ENCODE peak calls at places on chromosomes 16 and 17, in seven cellular contexts. One of them, this sample, is unnamed.
A peak's percentile ranks its signal among the peaks of the same experiment; 100 is the strongest.

GRCh38 chr17:75765981-75766380 is 989 bp upstream of the GALK1 start:
- DNase-seq in stimulated activated CD4-positive, alpha-beta T cell treated with anti-CD3 and anti-CD28 coated beads, Interleukin-15, amount 100 ng/mL, for 48 hours: no peak
- DNase-seq in GM13977: no peak
- DNase-seq in GM12878: no peak
- DNase-seq in tibial artery: no peak
- DNase-seq in stimulated activated CD8-positive, alpha-beta memory T cell treated with anti-CD3 and anti-CD28 coated beads, Interleukin-12 subunit alpha, Interleukin-12 subunit beta, amount 100 ng/mL, for 4 hours: no peak
- DNase-seq in AG09309: no peak
- DNase-seq in this sample: no peak

GRCh38 chr17:74427048-74427762 is 4.7 kb upstream of the GPRC5C start:
- DNase-seq in stimulated activated CD4-positive, alpha-beta T cell treated with anti-CD3 and anti-CD28 coated beads, Interleukin-15, amount 100 ng/mL, for 48 hours: no peak
- DNase-seq in GM13977: no peak
- DNase-seq in GM12878: no peak
- DNase-seq in tibial artery: peak; percentile 68
- DNase-seq in stimulated activated CD8-positive, alpha-beta memory T cell treated with anti-CD3 and anti-CD28 coated beads, Interleukin-12 subunit alpha, Interleukin-12 subunit beta, amount 100 ng/mL, for 4 hours: no peak
- DNase-seq in AG09309: no peak
- DNase-seq in this sample: no peak

GRCh38 chr17:79413591-79413990 is 197.3 kb downstream of the RBFOX3 start:
- DNase-seq in stimulated activated CD4-positive, alpha-beta T cell treated with anti-CD3 and anti-CD28 coated beads, Interleukin-15, amount 100 ng/mL, for 48 hours: no peak
- DNase-seq in GM13977: no peak
- DNase-seq in GM12878: no peak
- DNase-seq in tibial artery: no peak
- DNase-seq in stimulated activated CD8-positive, alpha-beta memory T cell treated with anti-CD3 and anti-CD28 coated beads, Interleukin-12 subunit alpha, Interleukin-12 subunit beta, amount 100 ng/mL, for 4 hours: no peak
- DNase-seq in AG09309: no peak
- DNase-seq in this sample: no peak

GRCh38 chr16:68972008-68972407 is 128.7 kb downstream of the TANGO6 start:
- DNase-seq in stimulated activated CD4-positive, alpha-beta T cell treated with anti-CD3 and anti-CD28 coated beads, Interleukin-15, amount 100 ng/mL, for 48 hours: no peak
- DNase-seq in GM13977: no peak
- DNase-seq in GM12878: no peak
- DNase-seq in tibial artery: no peak
- DNase-seq in stimulated activated CD8-positive, alpha-beta memory T cell treated with anti-CD3 and anti-CD28 coated beads, Interleukin-12 subunit alpha, Interleukin-12 subunit beta, amount 100 ng/mL, for 4 hours: no peak
- DNase-seq in AG09309: no peak
- DNase-seq in this sample: no peak

GRCh38 chr17:20852541-20853370 is 190.1 kb downstream of the USP22 start:
- DNase-seq in stimulated activated CD4-positive, alpha-beta T cell treated with anti-CD3 and anti-CD28 coated beads, Interleukin-15, amount 100 ng/mL, for 48 hours: no peak
- DNase-seq in GM13977: no peak
- DNase-seq in GM12878: no peak
- DNase-seq in tibial artery: peak; percentile 67
- DNase-seq in stimulated activated CD8-positive, alpha-beta memory T cell treated with anti-CD3 and anti-CD28 coated beads, Interleukin-12 subunit alpha, Interleukin-12 subunit beta, amount 100 ng/mL, for 4 hours: no peak
- DNase-seq in AG09309: no peak
- DNase-seq in this sample: peak; percentile 13

GRCh38 chr17:7688808-7689316 is 585 bp downstream of the WRAP53 start:
- DNase-seq in stimulated activated CD4-positive, alpha-beta T cell treated with anti-CD3 and anti-CD28 coated beads, Interleukin-15, amount 100 ng/mL, for 48 hours: no peak
- DNase-seq in GM13977: no peak
- DNase-seq in GM12878: no peak
- DNase-seq in tibial artery: no peak
- DNase-seq in stimulated activated CD8-positive, alpha-beta memory T cell treated with anti-CD3 and anti-CD28 coated beads, Interleukin-12 subunit alpha, Interleukin-12 subunit beta, amount 100 ng/mL, for 4 hours: no peak
- DNase-seq in AG09309: no peak
- DNase-seq in this sample: no peak

GRCh38 chr16:67547423-67548264 is 14.7 kb upstream of the CTCF start:
- DNase-seq in stimulated activated CD4-positive, alpha-beta T cell treated with anti-CD3 and anti-CD28 coated beads, Interleukin-15, amount 100 ng/mL, for 48 hours: no peak
- DNase-seq in GM13977: peak; percentile 40
- DNase-seq in GM12878: no peak
- DNase-seq in tibial artery: no peak
- DNase-seq in stimulated activated CD8-positive, alpha-beta memory T cell treated with anti-CD3 and anti-CD28 coated beads, Interleukin-12 subunit alpha, Interleukin-12 subunit beta, amount 100 ng/mL, for 4 hours: no peak
- DNase-seq in AG09309: no peak
- DNase-seq in this sample: peak; percentile 84

GRCh38 chr17:57987582-57988300 is at the start of gene VEZF1:
- DNase-seq in stimulated activated CD4-positive, alpha-beta T cell treated with anti-CD3 and anti-CD28 coated beads, Interleukin-15, amount 100 ng/mL, for 48 hours: peak; percentile 52
- DNase-seq in GM13977: peak; percentile 91
- DNase-seq in GM12878: no peak
- DNase-seq in tibial artery: peak; percentile 87
- DNase-seq in stimulated activated CD8-positive, alpha-beta memory T cell treated with anti-CD3 and anti-CD28 coated beads, Interleukin-12 subunit alpha, Interleukin-12 subunit beta, amount 100 ng/mL, for 4 hours: peak; percentile 71
- DNase-seq in AG09309: no peak
- DNase-seq in this sample: peak; percentile 86

GRCh38 chr17:58391302-58391984 is 25.9 kb downstream of the RNF43 start:
- DNase-seq in stimulated activated CD4-positive, alpha-beta T cell treated with anti-CD3 and anti-CD28 coated beads, Interleukin-15, amount 100 ng/mL, for 48 hours: no peak
- DNase-seq in GM13977: no peak
- DNase-seq in GM12878: no peak
- DNase-seq in tibial artery: no peak
- DNase-seq in stimulated activated CD8-positive, alpha-beta memory T cell treated with anti-CD3 and anti-CD28 coated beads, Interleukin-12 subunit alpha, Interleukin-12 subunit beta, amount 100 ng/mL, for 4 hours: no peak
- DNase-seq in AG09309: no peak
- DNase-seq in this sample: no peak

GRCh38 chr17:82267575-82268379 is 5.7 kb downstream of the CSNK1D start:
- DNase-seq in stimulated activated CD4-positive, alpha-beta T cell treated with anti-CD3 and anti-CD28 coated beads, Interleukin-15, amount 100 ng/mL, for 48 hours: no peak
- DNase-seq in GM13977: no peak
- DNase-seq in GM12878: no peak
- DNase-seq in tibial artery: peak; percentile 98
- DNase-seq in stimulated activated CD8-positive, alpha-beta memory T cell treated with anti-CD3 and anti-CD28 coated beads, Interleukin-12 subunit alpha, Interleukin-12 subunit beta, amount 100 ng/mL, for 4 hours: peak; percentile 31
- DNase-seq in AG09309: peak; percentile 86
- DNase-seq in this sample: no peak

GRCh38 chr16:48611329-48612137 is 1.6 kb upstream of the N4BP1 start:
- DNase-seq in stimulated activated CD4-positive, alpha-beta T cell treated with anti-CD3 and anti-CD28 coated beads, Interleukin-15, amount 100 ng/mL, for 48 hours: peak; percentile 74
- DNase-seq in GM13977: peak; percentile 81
- DNase-seq in GM12878: peak; percentile 58
- DNase-seq in tibial artery: no peak
- DNase-seq in stimulated activated CD8-positive, alpha-beta memory T cell treated with anti-CD3 and anti-CD28 coated beads, Interleukin-12 subunit alpha, Interleukin-12 subunit beta, amount 100 ng/mL, for 4 hours: peak; percentile 58
- DNase-seq in AG09309: no peak
- DNase-seq in this sample: peak; percentile 83

GRCh38 chr17:73770115-73770848 is 126.0 kb upstream of the SDK2 start:
- DNase-seq in stimulated activated CD4-positive, alpha-beta T cell treated with anti-CD3 and anti-CD28 coated beads, Interleukin-15, amount 100 ng/mL, for 48 hours: no peak
- DNase-seq in GM13977: no peak
- DNase-seq in GM12878: no peak
- DNase-seq in tibial artery: peak; percentile 89
- DNase-seq in stimulated activated CD8-positive, alpha-beta memory T cell treated with anti-CD3 and anti-CD28 coated beads, Interleukin-12 subunit alpha, Interleukin-12 subunit beta, amount 100 ng/mL, for 4 hours: no peak
- DNase-seq in AG09309: peak; percentile 11
- DNase-seq in this sample: no peak

GRCh38 chr17:74738051-74738996 is 1.3 kb downstream of the RAB37 start:
- DNase-seq in stimulated activated CD4-positive, alpha-beta T cell treated with anti-CD3 and anti-CD28 coated beads, Interleukin-15, amount 100 ng/mL, for 48 hours: peak; percentile 61
- DNase-seq in GM13977: peak; percentile 90
- DNase-seq in GM12878: peak; percentile 60
- DNase-seq in tibial artery: no peak
- DNase-seq in stimulated activated CD8-positive, alpha-beta memory T cell treated with anti-CD3 and anti-CD28 coated beads, Interleukin-12 subunit alpha, Interleukin-12 subunit beta, amount 100 ng/mL, for 4 hours: peak; percentile 67
- DNase-seq in AG09309: no peak
- DNase-seq in this sample: peak; percentile 91

GRCh38 chr17:59505610-59506276 is 59.7 kb upstream of the DHX40 start:
- DNase-seq in stimulated activated CD4-positive, alpha-beta T cell treated with anti-CD3 and anti-CD28 coated beads, Interleukin-15, amount 100 ng/mL, for 48 hours: no peak
- DNase-seq in GM13977: no peak
- DNase-seq in GM12878: no peak
- DNase-seq in tibial artery: no peak
- DNase-seq in stimulated activated CD8-positive, alpha-beta memory T cell treated with anti-CD3 and anti-CD28 coated beads, Interleukin-12 subunit alpha, Interleukin-12 subunit beta, amount 100 ng/mL, for 4 hours: no peak
- DNase-seq in AG09309: no peak
- DNase-seq in this sample: no peak

GRCh38 chr17:68334393-68334792 is 43.1 kb downstream of the ARSG start:
- DNase-seq in stimulated activated CD4-positive, alpha-beta T cell treated with anti-CD3 and anti-CD28 coated beads, Interleukin-15, amount 100 ng/mL, for 48 hours: no peak
- DNase-seq in GM13977: no peak
- DNase-seq in GM12878: no peak
- DNase-seq in tibial artery: no peak
- DNase-seq in stimulated activated CD8-positive, alpha-beta memory T cell treated with anti-CD3 and anti-CD28 coated beads, Interleukin-12 subunit alpha, Interleukin-12 subunit beta, amount 100 ng/mL, for 4 hours: no peak
- DNase-seq in AG09309: no peak
- DNase-seq in this sample: no peak

GRCh38 chr16:20612551-20613470 is 36.6 kb upstream of the ACSM2B start:
- DNase-seq in stimulated activated CD4-positive, alpha-beta T cell treated with anti-CD3 and anti-CD28 coated beads, Interleukin-15, amount 100 ng/mL, for 48 hours: no peak
- DNase-seq in GM13977: no peak
- DNase-seq in GM12878: no peak
- DNase-seq in tibial artery: peak; percentile 92
- DNase-seq in stimulated activated CD8-positive, alpha-beta memory T cell treated with anti-CD3 and anti-CD28 coated beads, Interleukin-12 subunit alpha, Interleukin-12 subunit beta, amount 100 ng/mL, for 4 hours: no peak
- DNase-seq in AG09309: no peak
- DNase-seq in this sample: no peak

GRCh38 chr16:81277681-81278080 is 37.1 kb upstream of the GAN start:
- DNase-seq in stimulated activated CD4-positive, alpha-beta T cell treated with anti-CD3 and anti-CD28 coated beads, Interleukin-15, amount 100 ng/mL, for 48 hours: no peak
- DNase-seq in GM13977: no peak
- DNase-seq in GM12878: no peak
- DNase-seq in tibial artery: no peak
- DNase-seq in stimulated activated CD8-positive, alpha-beta memory T cell treated with anti-CD3 and anti-CD28 coated beads, Interleukin-12 subunit alpha, Interleukin-12 subunit beta, amount 100 ng/mL, for 4 hours: no peak
- DNase-seq in AG09309: no peak
- DNase-seq in this sample: no peak

GRCh38 chr16:88411951-88412576 is 29.3 kb downstream of the ZNF469 start:
- DNase-seq in stimulated activated CD4-positive, alpha-beta T cell treated with anti-CD3 and anti-CD28 coated beads, Interleukin-15, amount 100 ng/mL, for 48 hours: no peak
- DNase-seq in GM13977: no peak
- DNase-seq in GM12878: no peak
- DNase-seq in tibial artery: no peak
- DNase-seq in stimulated activated CD8-positive, alpha-beta memory T cell treated with anti-CD3 and anti-CD28 coated beads, Interleukin-12 subunit alpha, Interleukin-12 subunit beta, amount 100 ng/mL, for 4 hours: no peak
- DNase-seq in AG09309: no peak
- DNase-seq in this sample: no peak

GRCh38 chr17:64496348-64496785 is 487 bp downstream of the POLG2 start:
- DNase-seq in stimulated activated CD4-positive, alpha-beta T cell treated with anti-CD3 and anti-CD28 coated beads, Interleukin-15, amount 100 ng/mL, for 48 hours: no peak
- DNase-seq in GM13977: no peak
- DNase-seq in GM12878: no peak
- DNase-seq in tibial artery: peak; percentile 65
- DNase-seq in stimulated activated CD8-positive, alpha-beta memory T cell treated with anti-CD3 and anti-CD28 coated beads, Interleukin-12 subunit alpha, Interleukin-12 subunit beta, amount 100 ng/mL, for 4 hours: no peak
- DNase-seq in AG09309: no peak
- DNase-seq in this sample: no peak

GRCh38 chr16:84629580-84629979 is 11.7 kb upstream of the COTL1 start:
- DNase-seq in stimulated activated CD4-positive, alpha-beta T cell treated with anti-CD3 and anti-CD28 coated beads, Interleukin-15, amount 100 ng/mL, for 48 hours: no peak
- DNase-seq in GM13977: no peak
- DNase-seq in GM12878: no peak
- DNase-seq in tibial artery: no peak
- DNase-seq in stimulated activated CD8-positive, alpha-beta memory T cell treated with anti-CD3 and anti-CD28 coated beads, Interleukin-12 subunit alpha, Interleukin-12 subunit beta, amount 100 ng/mL, for 4 hours: no peak
- DNase-seq in AG09309: no peak
- DNase-seq in this sample: no peak

GRCh38 chr17:2034806-2035548 is 5.0 kb downstream of the DPH1 start:
- DNase-seq in stimulated activated CD4-positive, alpha-beta T cell treated with anti-CD3 and anti-CD28 coated beads, Interleukin-15, amount 100 ng/mL, for 48 hours: no peak
- DNase-seq in GM13977: no peak
- DNase-seq in GM12878: no peak
- DNase-seq in tibial artery: no peak
- DNase-seq in stimulated activated CD8-positive, alpha-beta memory T cell treated with anti-CD3 and anti-CD28 coated beads, Interleukin-12 subunit alpha, Interleukin-12 subunit beta, amount 100 ng/mL, for 4 hours: no peak
- DNase-seq in AG09309: peak; percentile 78
- DNase-seq in this sample: no peak

GRCh38 chr17:79873583-79873982 is 34.3 kb upstream of the CBX4 start:
- DNase-seq in stimulated activated CD4-positive, alpha-beta T cell treated with anti-CD3 and anti-CD28 coated beads, Interleukin-15, amount 100 ng/mL, for 48 hours: no peak
- DNase-seq in GM13977: no peak
- DNase-seq in GM12878: no peak
- DNase-seq in tibial artery: no peak
- DNase-seq in stimulated activated CD8-positive, alpha-beta memory T cell treated with anti-CD3 and anti-CD28 coated beads, Interleukin-12 subunit alpha, Interleukin-12 subunit beta, amount 100 ng/mL, for 4 hours: no peak
- DNase-seq in AG09309: no peak
- DNase-seq in this sample: no peak

GRCh38 chr16:1870365-1871082 is 1.4 kb downstream of the MEIOB start:
- DNase-seq in stimulated activated CD4-positive, alpha-beta T cell treated with anti-CD3 and anti-CD28 coated beads, Interleukin-15, amount 100 ng/mL, for 48 hours: no peak
- DNase-seq in GM13977: no peak
- DNase-seq in GM12878: no peak
- DNase-seq in tibial artery: no peak
- DNase-seq in stimulated activated CD8-positive, alpha-beta memory T cell treated with anti-CD3 and anti-CD28 coated beads, Interleukin-12 subunit alpha, Interleukin-12 subunit beta, amount 100 ng/mL, for 4 hours: no peak
- DNase-seq in AG09309: peak; percentile 2
- DNase-seq in this sample: no peak

GRCh38 chr17:7042507-7043194 is 1.2 kb downstream of the SLC16A11 start:
- DNase-seq in stimulated activated CD4-positive, alpha-beta T cell treated with anti-CD3 and anti-CD28 coated beads, Interleukin-15, amount 100 ng/mL, for 48 hours: no peak
- DNase-seq in GM13977: peak; percentile 76
- DNase-seq in GM12878: no peak
- DNase-seq in tibial artery: no peak
- DNase-seq in stimulated activated CD8-positive, alpha-beta memory T cell treated with anti-CD3 and anti-CD28 coated beads, Interleukin-12 subunit alpha, Interleukin-12 subunit beta, amount 100 ng/mL, for 4 hours: no peak
- DNase-seq in AG09309: no peak
- DNase-seq in this sample: no peak

GRCh38 chr16:56011808-56012478 is 136.8 kb upstream of the CES5A start:
- DNase-seq in stimulated activated CD4-positive, alpha-beta T cell treated with anti-CD3 and anti-CD28 coated beads, Interleukin-15, amount 100 ng/mL, for 48 hours: no peak
- DNase-seq in GM13977: no peak
- DNase-seq in GM12878: no peak
- DNase-seq in tibial artery: no peak
- DNase-seq in stimulated activated CD8-positive, alpha-beta memory T cell treated with anti-CD3 and anti-CD28 coated beads, Interleukin-12 subunit alpha, Interleukin-12 subunit beta, amount 100 ng/mL, for 4 hours: no peak
- DNase-seq in AG09309: no peak
- DNase-seq in this sample: no peak

GRCh38 chr16:53482123-53482522 is 20.9 kb downstream of the AKTIP start:
- DNase-seq in stimulated activated CD4-positive, alpha-beta T cell treated with anti-CD3 and anti-CD28 coated beads, Interleukin-15, amount 100 ng/mL, for 48 hours: no peak
- DNase-seq in GM13977: no peak
- DNase-seq in GM12878: no peak
- DNase-seq in tibial artery: no peak
- DNase-seq in stimulated activated CD8-positive, alpha-beta memory T cell treated with anti-CD3 and anti-CD28 coated beads, Interleukin-12 subunit alpha, Interleukin-12 subunit beta, amount 100 ng/mL, for 4 hours: no peak
- DNase-seq in AG09309: no peak
- DNase-seq in this sample: no peak

GRCh38 chr16:69123894-69124293 is 8.5 kb downstream of the CHTF8 start:
- DNase-seq in stimulated activated CD4-positive, alpha-beta T cell treated with anti-CD3 and anti-CD28 coated beads, Interleukin-15, amount 100 ng/mL, for 48 hours: peak; percentile 17
- DNase-seq in GM13977: peak; percentile 75
- DNase-seq in GM12878: no peak
- DNase-seq in tibial artery: no peak
- DNase-seq in stimulated activated CD8-positive, alpha-beta memory T cell treated with anti-CD3 and anti-CD28 coated beads, Interleukin-12 subunit alpha, Interleukin-12 subunit beta, amount 100 ng/mL, for 4 hours: peak; percentile 25
- DNase-seq in AG09309: peak; percentile 32
- DNase-seq in this sample: peak; percentile 79

GRCh38 chr17:39699818-39700147 is at the start of gene ERBB2:
- DNase-seq in stimulated activated CD4-positive, alpha-beta T cell treated with anti-CD3 and anti-CD28 coated beads, Interleukin-15, amount 100 ng/mL, for 48 hours: no peak
- DNase-seq in GM13977: no peak
- DNase-seq in GM12878: no peak
- DNase-seq in tibial artery: peak; percentile 93
- DNase-seq in stimulated activated CD8-positive, alpha-beta memory T cell treated with anti-CD3 and anti-CD28 coated beads, Interleukin-12 subunit alpha, Interleukin-12 subunit beta, amount 100 ng/mL, for 4 hours: no peak
- DNase-seq in AG09309: peak; percentile 31
- DNase-seq in this sample: no peak

GRCh38 chr17:62562656-62563055 is 64.8 kb upstream of the MRC2 start:
- DNase-seq in stimulated activated CD4-positive, alpha-beta T cell treated with anti-CD3 and anti-CD28 coated beads, Interleukin-15, amount 100 ng/mL, for 48 hours: no peak
- DNase-seq in GM13977: no peak
- DNase-seq in GM12878: no peak
- DNase-seq in tibial artery: no peak
- DNase-seq in stimulated activated CD8-positive, alpha-beta memory T cell treated with anti-CD3 and anti-CD28 coated beads, Interleukin-12 subunit alpha, Interleukin-12 subunit beta, amount 100 ng/mL, for 4 hours: no peak
- DNase-seq in AG09309: no peak
- DNase-seq in this sample: no peak

GRCh38 chr16:67883872-67884261 is 818 bp upstream of the NRN1L start:
- DNase-seq in stimulated activated CD4-positive, alpha-beta T cell treated with anti-CD3 and anti-CD28 coated beads, Interleukin-15, amount 100 ng/mL, for 48 hours: peak; percentile 32
- DNase-seq in GM13977: peak; percentile 91
- DNase-seq in GM12878: no peak
- DNase-seq in tibial artery: peak; percentile 76
- DNase-seq in stimulated activated CD8-positive, alpha-beta memory T cell treated with anti-CD3 and anti-CD28 coated beads, Interleukin-12 subunit alpha, Interleukin-12 subunit beta, amount 100 ng/mL, for 4 hours: peak; percentile 49
- DNase-seq in AG09309: no peak
- DNase-seq in this sample: peak; percentile 68

GRCh38 chr16:51900221-51900780 is 646.6 kb downstream of the TOX3 start:
- DNase-seq in stimulated activated CD4-positive, alpha-beta T cell treated with anti-CD3 and anti-CD28 coated beads, Interleukin-15, amount 100 ng/mL, for 48 hours: no peak
- DNase-seq in GM13977: no peak
- DNase-seq in GM12878: no peak
- DNase-seq in tibial artery: no peak
- DNase-seq in stimulated activated CD8-positive, alpha-beta memory T cell treated with anti-CD3 and anti-CD28 coated beads, Interleukin-12 subunit alpha, Interleukin-12 subunit beta, amount 100 ng/mL, for 4 hours: no peak
- DNase-seq in AG09309: no peak
- DNase-seq in this sample: no peak

GRCh38 chr16:75288181-75288580 is 36.8 kb upstream of the BCAR1 start:
- DNase-seq in stimulated activated CD4-positive, alpha-beta T cell treated with anti-CD3 and anti-CD28 coated beads, Interleukin-15, amount 100 ng/mL, for 48 hours: no peak
- DNase-seq in GM13977: no peak
- DNase-seq in GM12878: no peak
- DNase-seq in tibial artery: no peak
- DNase-seq in stimulated activated CD8-positive, alpha-beta memory T cell treated with anti-CD3 and anti-CD28 coated beads, Interleukin-12 subunit alpha, Interleukin-12 subunit beta, amount 100 ng/mL, for 4 hours: no peak
- DNase-seq in AG09309: no peak
- DNase-seq in this sample: no peak

GRCh38 chr16:48916566-48916965 is 306.6 kb upstream of the N4BP1 start:
- DNase-seq in stimulated activated CD4-positive, alpha-beta T cell treated with anti-CD3 and anti-CD28 coated beads, Interleukin-15, amount 100 ng/mL, for 48 hours: no peak
- DNase-seq in GM13977: no peak
- DNase-seq in GM12878: no peak
- DNase-seq in tibial artery: no peak
- DNase-seq in stimulated activated CD8-positive, alpha-beta memory T cell treated with anti-CD3 and anti-CD28 coated beads, Interleukin-12 subunit alpha, Interleukin-12 subunit beta, amount 100 ng/mL, for 4 hours: no peak
- DNase-seq in AG09309: no peak
- DNase-seq in this sample: no peak

GRCh38 chr16:67468731-67469130 is 12.2 kb downstream of the ATP6V0D1 start:
- DNase-seq in stimulated activated CD4-positive, alpha-beta T cell treated with anti-CD3 and anti-CD28 coated beads, Interleukin-15, amount 100 ng/mL, for 48 hours: no peak
- DNase-seq in GM13977: no peak
- DNase-seq in GM12878: no peak
- DNase-seq in tibial artery: no peak
- DNase-seq in stimulated activated CD8-positive, alpha-beta memory T cell treated with anti-CD3 and anti-CD28 coated beads, Interleukin-12 subunit alpha, Interleukin-12 subunit beta, amount 100 ng/mL, for 4 hours: no peak
- DNase-seq in AG09309: no peak
- DNase-seq in this sample: peak; percentile 49

GRCh38 chr17:27915715-27916114 is 22.6 kb upstream of the LYRM9 start:
- DNase-seq in stimulated activated CD4-positive, alpha-beta T cell treated with anti-CD3 and anti-CD28 coated beads, Interleukin-15, amount 100 ng/mL, for 48 hours: no peak
- DNase-seq in GM13977: no peak
- DNase-seq in GM12878: no peak
- DNase-seq in tibial artery: no peak
- DNase-seq in stimulated activated CD8-positive, alpha-beta memory T cell treated with anti-CD3 and anti-CD28 coated beads, Interleukin-12 subunit alpha, Interleukin-12 subunit beta, amount 100 ng/mL, for 4 hours: no peak
- DNase-seq in AG09309: no peak
- DNase-seq in this sample: no peak